ENCODE peak calls at places on chromosome 3, in ten cellular contexts. One of them, this sample, is unnamed.

GRCh38 chr3:81242871-81243270 is 518.6 kb downstream of the GBE1 start:
- DNase-seq in A549: no peak
- DNase-seq in breast epithelium: no peak
- DNase-seq in GM23338: no peak
- DNase-seq in sigmoid colon: no peak
- DNase-seq in dorsolateral prefrontal cortex: no peak
- DNase-seq in transverse colon: no peak
- DNase-seq in upper lobe of right lung: no peak
- DNase-seq in heart right ventricle: no peak
- DNase-seq in right lobe of liver: no peak
- DNase-seq in this sample: peak

GRCh38 chr3:96814581-96815567 is at the start of gene EPHA6:
- DNase-seq in sigmoid colon: peak
- DNase-seq in A549: no peak
- DNase-seq in right lobe of liver: peak
- DNase-seq in breast epithelium: no peak
- DNase-seq in dorsolateral prefrontal cortex: peak
- DNase-seq in transverse colon: no peak
- DNase-seq in upper lobe of right lung: no peak
- DNase-seq in heart right ventricle: no peak
- DNase-seq in GM23338: peak
- DNase-seq in this sample: no peak

GRCh38 chr3:109985942-109986555 is 648.7 kb upstream of the DPPA4 start:
- DNase-seq in breast epithelium: no peak
- DNase-seq in transverse colon: no peak
- DNase-seq in sigmoid colon: no peak
- DNase-seq in GM23338: no peak
- DNase-seq in dorsolateral prefrontal cortex: no peak
- DNase-seq in heart right ventricle: no peak
- DNase-seq in A549: no peak
- DNase-seq in upper lobe of right lung: no peak
- DNase-seq in right lobe of liver: no peak
- DNase-seq in this sample: no peak

GRCh38 chr3:149812165-149812605 is 830 bp upstream of the RNF13 start:
- DNase-seq in dorsolateral prefrontal cortex: no peak
- DNase-seq in breast epithelium: no peak
- DNase-seq in heart right ventricle: no peak
- DNase-seq in GM23338: no peak
- DNase-seq in upper lobe of right lung: no peak
- DNase-seq in right lobe of liver: no peak
- DNase-seq in transverse colon: no peak
- DNase-seq in A549: no peak
- DNase-seq in sigmoid colon: no peak
- DNase-seq in this sample: no peak

GRCh38 chr3:109927161-109927560 is 589.8 kb upstream of the DPPA4 start:
- DNase-seq in transverse colon: no peak
- DNase-seq in A549: peak
- DNase-seq in GM23338: no peak
- DNase-seq in right lobe of liver: no peak
- DNase-seq in breast epithelium: no peak
- DNase-seq in dorsolateral prefrontal cortex: no peak
- DNase-seq in sigmoid colon: no peak
- DNase-seq in heart right ventricle: no peak
- DNase-seq in upper lobe of right lung: no peak
- DNase-seq in this sample: peak

GRCh38 chr3:31544634-31545033 is 11.9 kb downstream of the STT3B start:
- DNase-seq in dorsolateral prefrontal cortex: no peak
- DNase-seq in GM23338: no peak
- DNase-seq in breast epithelium: no peak
- DNase-seq in heart right ventricle: no peak
- DNase-seq in sigmoid colon: no peak
- DNase-seq in A549: no peak
- DNase-seq in upper lobe of right lung: peak
- DNase-seq in right lobe of liver: peak
- DNase-seq in transverse colon: no peak
- DNase-seq in this sample: no peak

GRCh38 chr3:155232605-155233004 is 60.9 kb downstream of the STRIT1 start:
- DNase-seq in upper lobe of right lung: no peak
- DNase-seq in right lobe of liver: peak
- DNase-seq in A549: no peak
- DNase-seq in GM23338: peak
- DNase-seq in dorsolateral prefrontal cortex: no peak
- DNase-seq in heart right ventricle: peak
- DNase-seq in transverse colon: peak
- DNase-seq in breast epithelium: no peak
- DNase-seq in sigmoid colon: peak
- DNase-seq in this sample: peak

GRCh38 chr3:87076951-87077350 is 86.0 kb upstream of the VGLL3 start:
- DNase-seq in right lobe of liver: no peak
- DNase-seq in upper lobe of right lung: no peak
- DNase-seq in transverse colon: no peak
- DNase-seq in A549: peak
- DNase-seq in dorsolateral prefrontal cortex: no peak
- DNase-seq in GM23338: no peak
- DNase-seq in breast epithelium: no peak
- DNase-seq in heart right ventricle: no peak
- DNase-seq in sigmoid colon: no peak
- DNase-seq in this sample: peak

GRCh38 chr3:89576417-89576816 is 469.0 kb downstream of the EPHA3 start:
- DNase-seq in breast epithelium: no peak
- DNase-seq in dorsolateral prefrontal cortex: no peak
- DNase-seq in GM23338: no peak
- DNase-seq in heart right ventricle: no peak
- DNase-seq in right lobe of liver: no peak
- DNase-seq in A549: no peak
- DNase-seq in sigmoid colon: no peak
- DNase-seq in transverse colon: no peak
- DNase-seq in upper lobe of right lung: no peak
- DNase-seq in this sample: no peak

GRCh38 chr3:89578253-89578529 is 470.8 kb downstream of the EPHA3 start:
- DNase-seq in transverse colon: no peak
- DNase-seq in GM23338: peak
- DNase-seq in sigmoid colon: no peak
- DNase-seq in A549: no peak
- DNase-seq in dorsolateral prefrontal cortex: no peak
- DNase-seq in upper lobe of right lung: no peak
- DNase-seq in breast epithelium: no peak
- DNase-seq in heart right ventricle: no peak
- DNase-seq in right lobe of liver: no peak
- DNase-seq in this sample: no peak

GRCh38 chr3:89571707-89572106 is 464.3 kb downstream of the EPHA3 start:
- DNase-seq in sigmoid colon: no peak
- DNase-seq in breast epithelium: no peak
- DNase-seq in A549: no peak
- DNase-seq in right lobe of liver: no peak
- DNase-seq in dorsolateral prefrontal cortex: no peak
- DNase-seq in transverse colon: no peak
- DNase-seq in GM23338: no peak
- DNase-seq in upper lobe of right lung: peak
- DNase-seq in heart right ventricle: peak
- DNase-seq in this sample: no peak

GRCh38 chr3:89572261-89572660 is 464.8 kb downstream of the EPHA3 start:
- DNase-seq in dorsolateral prefrontal cortex: no peak
- DNase-seq in heart right ventricle: no peak
- DNase-seq in A549: no peak
- DNase-seq in breast epithelium: no peak
- DNase-seq in transverse colon: no peak
- DNase-seq in upper lobe of right lung: no peak
- DNase-seq in right lobe of liver: no peak
- DNase-seq in sigmoid colon: no peak
- DNase-seq in GM23338: no peak
- DNase-seq in this sample: no peak

DNA sequence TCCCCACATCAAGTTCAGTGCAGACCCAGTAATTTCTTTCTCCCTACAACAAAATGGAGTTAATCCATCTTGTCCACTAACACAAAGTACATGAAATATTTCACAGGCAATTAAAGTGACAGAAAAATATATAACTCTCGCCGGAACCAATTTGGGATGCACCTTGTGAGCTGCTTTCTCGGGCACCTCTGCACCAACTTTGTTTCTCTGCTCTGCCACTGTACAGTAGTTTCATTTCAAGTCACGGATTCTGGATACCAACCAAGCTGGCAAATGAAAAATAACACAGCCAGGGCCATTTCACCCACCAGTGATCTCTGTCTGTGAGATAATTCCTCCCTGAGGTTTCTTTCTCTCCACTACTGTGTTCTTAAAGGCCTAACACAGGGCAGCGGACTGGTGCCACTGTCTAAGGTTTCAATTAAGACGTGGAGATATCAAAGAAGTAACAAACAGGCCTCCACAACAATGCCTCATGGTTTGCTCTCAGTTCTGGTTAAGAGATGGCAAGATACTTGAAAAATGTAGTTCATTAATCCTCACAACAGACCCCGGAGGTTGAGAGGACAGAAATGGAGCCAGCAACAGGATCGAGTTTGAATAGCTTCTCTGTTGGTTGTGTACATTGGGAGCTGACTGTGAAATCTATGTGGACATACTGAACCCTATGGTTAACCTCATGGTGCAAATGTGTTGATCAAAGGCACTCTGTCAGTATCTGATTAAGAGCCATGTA is 470.3 kb downstream of the EPHA3 start:
- DNase-seq in breast epithelium: no peak
- DNase-seq in A549: no peak
- DNase-seq in sigmoid colon: no peak
- DNase-seq in upper lobe of right lung: no peak
- DNase-seq in transverse colon: no peak
- DNase-seq in GM23338: no peak
- DNase-seq in right lobe of liver: no peak
- DNase-seq in heart right ventricle: no peak
- DNase-seq in dorsolateral prefrontal cortex: no peak
- DNase-seq in this sample: no peak
- H3K27ac ChIP-seq in breast epithelium: no peak
- H3K27ac ChIP-seq in A549: no peak
- H3K27ac ChIP-seq in sigmoid colon: no peak
- H3K27ac ChIP-seq in upper lobe of right lung: no peak
- H3K27ac ChIP-seq in transverse colon: no peak
- H3K27ac ChIP-seq in GM23338: no peak
- H3K27ac ChIP-seq in right lobe of liver: no peak
- H3K27ac ChIP-seq in heart right ventricle: no peak
- H3K27ac ChIP-seq in dorsolateral prefrontal cortex: no peak
- H3K27ac ChIP-seq in this sample: no peak

GRCh38 chr3:121552379-121552778 is 6.6 kb upstream of the POLQ start:
- DNase-seq in A549: no peak
- DNase-seq in sigmoid colon: no peak
- DNase-seq in breast epithelium: no peak
- DNase-seq in dorsolateral prefrontal cortex: no peak
- DNase-seq in right lobe of liver: no peak
- DNase-seq in GM23338: no peak
- DNase-seq in upper lobe of right lung: no peak
- DNase-seq in transverse colon: no peak
- DNase-seq in heart right ventricle: no peak
- DNase-seq in this sample: no peak
- TF ChIP-seq CTCF in A549: no peak
- TF ChIP-seq CTCF in sigmoid colon: no peak
- TF ChIP-seq CTCF in breast epithelium: no peak
- TF ChIP-seq CTCF in dorsolateral prefrontal cortex: no peak
- TF ChIP-seq CTCF in right lobe of liver: no peak
- TF ChIP-seq CTCF in GM23338: no peak
- TF ChIP-seq CTCF in upper lobe of right lung: no peak
- TF ChIP-seq CTCF in transverse colon: no peak
- TF ChIP-seq CTCF in heart right ventricle: no peak
- TF ChIP-seq CTCF in this sample: no peak

GRCh38 chr3:49017229-49017615 is 1.2 kb downstream of the DALRD3 start:
- DNase-seq in heart right ventricle: no peak
- DNase-seq in transverse colon: no peak
- DNase-seq in A549: no peak
- DNase-seq in right lobe of liver: no peak
- DNase-seq in dorsolateral prefrontal cortex: no peak
- DNase-seq in GM23338: no peak
- DNase-seq in breast epithelium: no peak
- DNase-seq in sigmoid colon: no peak
- DNase-seq in upper lobe of right lung: no peak
- DNase-seq in this sample: no peak

GRCh38 chr3:49015072-49015471 is 3.3 kb downstream of the DALRD3 start:
- DNase-seq in transverse colon: no peak
- DNase-seq in breast epithelium: no peak
- DNase-seq in A549: no peak
- DNase-seq in upper lobe of right lung: no peak
- DNase-seq in dorsolateral prefrontal cortex: no peak
- DNase-seq in GM23338: no peak
- DNase-seq in heart right ventricle: no peak
- DNase-seq in sigmoid colon: peak
- DNase-seq in right lobe of liver: no peak
- DNase-seq in this sample: no peak

GRCh38 chr3:49016414-49017228 is 1.8 kb downstream of the DALRD3 start:
- DNase-seq in A549: no peak
- DNase-seq in breast epithelium: no peak
- DNase-seq in heart right ventricle: no peak
- DNase-seq in upper lobe of right lung: no peak
- DNase-seq in sigmoid colon: no peak
- DNase-seq in transverse colon: no peak
- DNase-seq in GM23338: no peak
- DNase-seq in dorsolateral prefrontal cortex: no peak
- DNase-seq in right lobe of liver: no peak
- DNase-seq in this sample: no peak

GRCh38 chr3:49013738-49014660 is 4.4 kb downstream of the DALRD3 start:
- DNase-seq in right lobe of liver: no peak
- DNase-seq in dorsolateral prefrontal cortex: no peak
- DNase-seq in A549: peak
- DNase-seq in sigmoid colon: no peak
- DNase-seq in breast epithelium: no peak
- DNase-seq in transverse colon: peak
- DNase-seq in GM23338: peak
- DNase-seq in upper lobe of right lung: no peak
- DNase-seq in heart right ventricle: no peak
- DNase-seq in this sample: no peak

DNA sequence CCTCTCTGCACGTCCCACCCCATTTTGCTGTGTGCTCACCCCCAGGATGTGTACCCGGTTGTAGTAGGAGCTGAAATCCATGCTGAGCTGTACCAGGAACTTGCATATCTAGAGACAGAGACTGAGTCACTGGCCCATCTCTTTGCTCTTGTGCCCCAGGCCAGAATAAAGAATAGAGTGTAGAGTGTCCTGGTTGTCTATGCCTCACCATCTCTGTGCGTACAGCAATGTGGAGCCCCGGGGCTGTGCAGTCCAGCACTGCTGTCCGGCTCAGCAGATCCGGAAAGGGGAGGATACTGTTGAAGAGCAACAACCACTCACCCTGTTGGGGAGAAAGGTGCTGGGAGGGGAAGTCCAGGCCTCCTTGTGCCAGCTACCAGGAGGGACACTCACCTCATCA is 2.6 kb downstream of the DALRD3 start:
- DNase-seq in A549: no peak
- DNase-seq in heart right ventricle: no peak
- DNase-seq in breast epithelium: peak
- DNase-seq in dorsolateral prefrontal cortex: no peak
- DNase-seq in GM23338: no peak
- DNase-seq in sigmoid colon: no peak
- DNase-seq in transverse colon: no peak
- DNase-seq in upper lobe of right lung: no peak
- DNase-seq in right lobe of liver: no peak
- DNase-seq in this sample: no peak
- H3K27ac ChIP-seq in A549: no peak
- H3K27ac ChIP-seq in heart right ventricle: no peak
- H3K27ac ChIP-seq in breast epithelium: no peak
- H3K27ac ChIP-seq in dorsolateral prefrontal cortex: no peak
- H3K27ac ChIP-seq in GM23338: no peak
- H3K27ac ChIP-seq in sigmoid colon: no peak
- H3K27ac ChIP-seq in transverse colon: no peak
- H3K27ac ChIP-seq in upper lobe of right lung: no peak
- H3K27ac ChIP-seq in right lobe of liver: no peak
- H3K27ac ChIP-seq in this sample: peak

GRCh38 chr3:141308588-141309218 is 59.6 kb upstream of the ZBTB38 start:
- DNase-seq in dorsolateral prefrontal cortex: no peak
- DNase-seq in A549: peak
- DNase-seq in transverse colon: peak
- DNase-seq in right lobe of liver: peak
- DNase-seq in heart right ventricle: peak
- DNase-seq in GM23338: peak
- DNase-seq in sigmoid colon: no peak
- DNase-seq in upper lobe of right lung: peak
- DNase-seq in breast epithelium: no peak
- DNase-seq in this sample: peak
- TF ChIP-seq CTCF in dorsolateral prefrontal cortex: peak
- TF ChIP-seq CTCF in A549: peak
- TF ChIP-seq CTCF in transverse colon: peak
- TF ChIP-seq CTCF in right lobe of liver: peak
- TF ChIP-seq CTCF in heart right ventricle: peak
- TF ChIP-seq CTCF in GM23338: peak
- TF ChIP-seq CTCF in sigmoid colon: no peak
- TF ChIP-seq CTCF in upper lobe of right lung: peak
- TF ChIP-seq CTCF in breast epithelium: no peak
- TF ChIP-seq CTCF in this sample: peak

This sample was measured in RWPE1.